ENCODE peak calls at places on chromosome 13, in five cellular contexts. E is T-cell, Q is IMR-90, N is GM12864, G is neuronal stem cell. Z is an unnamed sample.

GRCh38 chr13:102608944-102609343 is 12.2 kb downstream of the TPP2 start:
- DNase-seq in E (no peak), G (no peak), Q (no peak), N (no peak), Z (no peak)

GRCh38 chr13:40452741-40453665 is 213.4 kb downstream of the FOXO1 start:
- DNase-seq in Q (peak), E (no peak), G (no peak), N (no peak), Z (no peak)

GRCh38 chr13:112711528-112712265 is 21.9 kb downstream of the ATP11A start:
- DNase-seq in N (no peak), E (no peak), Q (peak), G (peak), Z (peak)

GRCh38 chr13:79407349-79407979 is 1.4 kb upstream of the RBM26 start:
- DNase-seq in Q (no peak), G (no peak), N (no peak), E (no peak), Z (no peak)

GRCh38 chr13:80975903-80976302 is 635.0 kb upstream of the SPRY2 start:
- DNase-seq in E (no peak), N (no peak), Q (no peak), G (no peak), Z (no peak)

GRCh38 chr13:110949628-110950027 is 34.8 kb upstream of the ANKRD10 start:
- DNase-seq in G (no peak), E (no peak), Q (no peak), N (no peak), Z (no peak)

GRCh38 chr13:114078501-114079451 is 53.6 kb downstream of the RASA3 start:
- DNase-seq in Q (peak), N (no peak), E (no peak), G (no peak), Z (no peak)

GRCh38 chr13:27233964-27234363 is 17.4 kb upstream of the RPL21 start:
- DNase-seq in Q (no peak), E (no peak), N (no peak), G (no peak), Z (no peak)

GRCh38 chr13:27968316-27969072 is 621 bp downstream of the CDX2 start:
- DNase-seq in G (no peak), Q (no peak), E (no peak), N (no peak), Z (no peak)